ENCODE peak calls at places on chromosomes 2 and 18, in four cellular contexts. H, D, E and A are unnamed samples.

GRCh38 chr2:195251221-195251620 is 405.8 kb upstream of the SLC39A10 start:
- DNase-seq in H (no peak), D (no peak), E (no peak), A (no peak)

GRCh38 chr2:71154798-71155197 is 24.4 kb downstream of the MPHOSPH10 start:
- DNase-seq in E (peak; percentile 44), H (peak; percentile 18), D (peak; percentile 56), A (peak; percentile 14)

GRCh38 chr2:158094487-158095092 is 7.1 kb upstream of the UPP2 start:
- DNase-seq in D (no peak), E (no peak), H (peak; percentile 48), A (no peak)

GRCh38 chr18:36786686-36787085 is 42.1 kb downstream of the TPGS2 start:
- DNase-seq in E (peak; percentile 36), H (peak; percentile 44), D (no peak), A (peak; percentile 87)

GRCh38 chr18:39480494-39481245 is 1915.1 kb upstream of the CELF4 start:
- DNase-seq in H (no peak), D (no peak), E (no peak), A (no peak)

GRCh38 chr2:106314427-106314826 is 120.3 kb upstream of the UXS1 start:
- DNase-seq in H (no peak), D (no peak), E (no peak), A (no peak)

GRCh38 chr2:239249781-239250180 is 151.0 kb downstream of the HDAC4 start:
- DNase-seq in H (no peak), D (no peak), E (no peak), A (no peak)

GRCh38 chr18:1585881-1586488 is 681.3 kb downstream of the ADCYAP1 start:
- DNase-seq in E (peak; percentile 13), H (peak; percentile 28), D (peak; percentile 43), A (peak; percentile 51)

GRCh38 chr2:150292807-150293206 is 194.7 kb downstream of the RND3 start:
- DNase-seq in D (no peak), H (no peak), E (no peak), A (peak; percentile 39)

GRCh38 chr2:232367591-232368233 is 10.8 kb upstream of the ALPP start:
- DNase-seq in E (no peak), D (peak; percentile 18), H (no peak), A (no peak)

GRCh38 chr2:238475034-238475433 is 48.3 kb downstream of the ASB1 start:
- DNase-seq in E (peak; percentile 52), H (no peak), D (no peak), A (no peak)

GRCh38 chr2:35298493-35298892 is 1057.1 kb upstream of the CRIM1 start:
- DNase-seq in D (no peak), E (peak; percentile 63), H (no peak), A (peak; percentile 1)

DNA sequence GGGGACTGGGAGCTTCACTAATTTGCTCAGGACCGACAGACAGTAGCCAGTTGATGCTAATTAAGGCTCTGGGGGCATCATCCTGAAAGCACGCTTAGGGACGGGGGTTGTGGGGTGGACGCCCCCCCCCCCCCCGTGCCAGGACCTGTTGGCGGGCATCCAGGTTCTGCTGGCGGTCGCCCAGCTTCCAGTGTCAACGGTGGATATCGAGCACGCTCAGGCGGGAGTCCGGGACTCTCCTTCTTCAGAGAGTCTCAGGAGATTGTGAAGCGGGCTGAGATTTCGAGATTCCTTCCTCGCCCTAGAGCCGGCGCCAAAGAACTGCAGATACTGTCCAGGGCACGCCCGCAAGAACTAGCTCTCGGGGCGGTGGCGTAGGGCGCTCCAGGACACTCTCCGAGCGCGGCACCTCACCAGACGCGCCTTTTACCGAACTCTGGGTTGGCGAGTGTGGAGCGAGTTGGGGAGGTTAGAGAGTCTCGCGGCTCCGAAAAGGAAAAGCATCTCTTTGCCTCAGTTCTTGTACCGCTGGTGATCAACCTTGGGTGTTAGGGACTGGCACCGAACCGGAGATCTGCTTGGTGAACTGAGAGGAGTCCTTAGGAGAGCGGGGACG is 5.6 kb downstream of the RAX start:
- DNase-seq in E (peak; percentile 26), H (no peak), D (no peak), A (peak; percentile 43)
- TF ChIP-seq EZH2 in E (peak; percentile 84), H (peak; percentile 68), D (no peak), A (peak; percentile 58)

GRCh38 chr2:113276216-113276905 is 2.4 kb downstream of the PAX8 start:
- DNase-seq in E (no peak), H (no peak), D (no peak), A (no peak)
- TF ChIP-seq EZH2 in E (no peak), H (peak; percentile 84), D (no peak), A (peak; percentile 15)

GRCh38 chr2:73292316-73292905 is 937 bp downstream of the EGR4 start:
- DNase-seq in D (no peak), H (no peak), E (no peak), A (no peak)
- TF ChIP-seq EZH2 in D (no peak), H (no peak), E (peak; percentile 95), A (peak; percentile 90)

GRCh38 chr18:57437782-57438668 is 2.9 kb downstream of the ONECUT2 start:
- DNase-seq in E (peak; percentile 62), D (no peak), H (peak; percentile 83), A (peak; percentile 90)
- TF ChIP-seq EZH2 in E (peak; percentile 60), D (no peak), H (peak; percentile 98), A (peak; percentile 98)

GRCh38 chr2:118857677-118858484 is 10.4 kb upstream of the EN1 start:
- DNase-seq in D (no peak), E (no peak), H (no peak), A (no peak)

GRCh38 chr2:118854507-118855300 is 7.3 kb upstream of the EN1 start:
- DNase-seq in H (no peak), D (no peak), E (no peak), A (no peak)

GRCh38 chr2:118855451-118856279 is 8.2 kb upstream of the EN1 start:
- DNase-seq in E (peak; percentile 59), D (peak; percentile 75), H (peak; percentile 90), A (peak; percentile 94)

GRCh38 chr2:118856978-118857676 is 9.7 kb upstream of the EN1 start:
- DNase-seq in D (no peak), E (no peak), H (no peak), A (no peak)

DNA sequence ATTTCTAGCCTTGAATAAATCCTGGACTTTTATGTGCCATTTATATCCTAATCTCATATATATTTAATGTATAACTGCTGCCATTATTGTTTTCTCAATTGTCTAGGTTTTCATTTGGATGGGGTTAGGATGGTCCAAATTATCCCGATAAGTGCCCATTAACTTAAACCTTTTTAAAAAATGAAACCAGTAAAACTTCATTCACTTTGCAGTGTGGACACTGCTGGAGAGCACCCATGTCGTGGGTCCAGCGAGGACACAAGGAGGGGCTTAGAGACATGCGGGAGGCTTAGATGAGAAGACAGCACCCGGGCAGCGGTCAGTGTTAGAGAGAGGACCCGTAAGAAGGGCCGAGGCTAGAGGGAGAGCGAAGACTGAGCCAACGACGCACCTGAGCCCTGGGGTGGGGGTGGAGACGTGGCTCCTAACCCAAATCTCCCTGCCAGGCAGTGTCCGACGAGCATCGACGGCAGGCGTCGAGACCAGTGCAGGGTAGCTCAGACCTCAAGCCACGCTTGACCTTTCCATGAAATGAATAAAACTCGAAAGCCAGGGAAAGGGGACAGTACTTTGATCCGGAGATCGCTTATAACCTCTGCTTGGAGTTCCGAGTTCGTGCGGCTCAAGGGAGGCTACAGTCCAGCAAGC is 9.0 kb upstream of the EN1 start:
- DNase-seq in E (no peak), D (no peak), H (no peak), A (no peak)
- TF ChIP-seq EZH2 in E (peak; percentile 93), D (no peak), H (no peak), A (no peak)

GRCh38 chr2:132256251-132256902 is 94.6 kb upstream of the ANKRD30BL start:
- DNase-seq in H (no peak), D (no peak), E (no peak), A (no peak)
- TF ChIP-seq EZH2 in H (no peak), D (no peak), E (no peak), A (no peak)

GRCh38 chr18:78974115-78974740 is 5.4 kb upstream of the SALL3 start:
- DNase-seq in E (no peak), D (no peak), H (no peak), A (no peak)
- TF ChIP-seq EZH2 in E (no peak), D (no peak), H (peak; percentile 92), A (no peak)

DNA sequence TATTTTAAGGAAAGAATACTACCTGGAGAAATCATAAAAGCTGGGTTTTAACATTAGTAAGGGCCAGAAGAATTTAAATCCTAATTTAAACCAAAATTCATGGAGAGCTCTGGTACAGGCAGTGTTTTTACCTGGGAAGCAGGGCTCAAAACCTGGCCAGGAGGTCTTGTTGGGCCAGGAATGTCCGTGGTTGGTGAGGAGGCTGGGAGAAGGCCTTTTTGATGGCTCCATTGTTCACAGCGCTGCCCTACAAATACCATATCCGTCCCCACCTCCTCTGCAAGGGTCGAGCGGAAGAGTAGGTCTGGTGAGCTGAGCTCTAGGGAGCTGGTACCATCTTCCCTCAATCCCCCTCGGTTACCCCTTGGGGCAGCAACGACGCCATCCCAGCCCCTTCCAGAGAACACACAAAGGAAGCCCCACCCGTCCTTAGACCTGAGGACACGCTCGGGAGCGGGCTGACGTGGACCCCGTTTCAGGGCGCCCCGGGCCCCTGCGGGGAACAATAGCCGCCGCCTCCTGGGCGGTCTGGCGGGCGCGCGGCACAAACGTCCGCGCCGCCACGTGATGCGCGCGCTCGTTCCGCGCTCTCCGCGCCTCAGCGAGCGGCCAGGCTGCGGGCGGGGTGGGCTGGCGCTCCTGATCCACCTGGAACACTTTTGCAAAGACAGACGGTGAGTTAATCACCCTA is 10.7 kb upstream of the HOXD1 start:
- DNase-seq in D (no peak), H (no peak), E (no peak), A (peak; percentile 63)
- TF ChIP-seq EZH2 in D (no peak), H (no peak), E (no peak), A (no peak)

GRCh38 chr18:59271606-59272220 is 1.5 kb downstream of the RAX start:
- DNase-seq in D (no peak), E (no peak), H (no peak), A (no peak)

GRCh38 chr18:59273936-59274928 is 978 bp upstream of the RAX start:
- DNase-seq in D (no peak), H (no peak), E (no peak), A (no peak)

GRCh38 chr18:59275406-59275949 is 2.2 kb upstream of the RAX start:
- DNase-seq in H (no peak), D (no peak), E (no peak), A (no peak)

GRCh38 chr18:59272221-59272888 is 899 bp downstream of the RAX start:
- DNase-seq in D (no peak), H (no peak), E (no peak), A (peak; percentile 52)

GRCh38 chr18:59272971-59273935 is at the start of gene RAX:
- DNase-seq in E (no peak), D (peak; percentile 43), H (peak; percentile 50), A (peak; percentile 35)
- TF ChIP-seq EZH2 in E (peak; percentile 53), D (no peak), H (peak; percentile 47), A (peak; percentile 85)

DNA sequence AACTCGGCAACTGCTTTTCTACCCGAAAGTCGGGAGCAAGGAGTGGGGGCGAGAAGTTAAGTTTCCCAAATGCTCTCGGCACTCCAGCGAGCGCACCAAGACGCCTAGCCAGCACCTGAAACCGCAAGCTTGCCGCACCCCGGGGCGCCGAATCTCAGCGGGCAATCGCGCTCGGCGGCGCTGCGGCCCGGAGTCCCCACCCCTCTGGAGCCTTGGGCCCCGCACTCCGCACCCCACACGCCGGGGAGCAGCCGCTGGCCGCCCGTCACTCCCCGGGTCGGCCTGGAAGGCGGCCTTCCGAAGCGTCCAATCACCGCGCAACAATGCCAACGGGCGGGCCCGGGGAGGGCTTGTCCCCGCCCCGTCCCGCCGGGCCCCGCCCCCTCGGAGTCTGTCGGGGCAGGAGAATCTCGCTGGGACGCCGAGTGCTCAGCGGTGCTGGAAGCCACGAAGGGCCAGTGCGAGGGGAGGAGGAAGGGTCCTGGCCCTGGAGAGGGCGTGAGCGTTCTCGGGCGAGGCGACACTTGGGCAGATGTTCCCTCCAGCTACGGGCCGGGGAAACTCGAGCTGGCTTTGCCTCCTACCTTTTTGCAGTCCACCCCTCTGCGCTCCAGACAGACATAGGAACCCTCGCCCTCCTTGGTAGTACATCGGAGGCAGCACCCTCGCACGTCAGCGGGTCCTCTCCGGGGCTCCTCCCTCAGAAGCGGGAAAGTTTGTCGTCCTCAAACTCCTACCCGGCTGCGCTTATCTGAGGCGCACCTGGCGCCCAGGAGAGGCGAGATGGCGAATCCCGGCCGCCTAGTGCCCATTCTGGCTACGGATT is 1.1 kb upstream of the ZBTB7C start:
- DNase-seq in H (peak; percentile 94), E (peak; percentile 93), D (peak; percentile 81), A (peak; percentile 94)
- TF ChIP-seq EZH2 in H (no peak), E (no peak), D (no peak), A (no peak)